ENCODE peak calls at places on chromosome 17, in ten cellular contexts. Z is mammary epithelial cell, G is cardiac muscle cell, E is esophagus muscularis mucosa, Y is left ventricle myocardium inferior, X is mucosa of descending colon, W is right lobe of liver, Q is IMR-90, K is DND-41, C is neural progenitor cell. L is an unnamed sample. For H3K36me3, the result is how much of the 10 kb centered on the place peaks cover.

GRCh38 chr17:73267648-73268537 is 6.2 kb upstream of the CPSF4L start:
- DNase-seq in Y (no peak), E (no peak), X (no peak), K (no peak), W (no peak), C (no peak), Q (no peak), Z (no peak), G (no peak), L (no peak)

GRCh38 chr17:11935734-11936406 is 61.4 kb downstream of the ZNF18 start:
- DNase-seq in W (no peak), K (peak), E (no peak), Y (peak), X (peak), G (peak), C (peak), Q (peak), Z (peak), L (peak)

GRCh38 chr17:71460943-71461342 is 659.9 kb upstream of the SOX9 start:
- DNase-seq in Y (no peak), Z (no peak), G (peak), E (no peak), C (peak), K (peak), W (no peak), Q (peak), X (peak), L (peak)

GRCh38 chr17:48624544-48625501 is 1.3 kb downstream of the HOXB9 start:
- DNase-seq in W (no peak), E (no peak), Z (no peak), G (no peak), Q (no peak), Y (no peak), K (no peak), X (peak), C (peak), L (peak)

GRCh38 chr17:45334231-45334630 is 17.4 kb upstream of the MAP3K14 start:
- DNase-seq in G (no peak), Z (no peak), E (peak), C (no peak), K (no peak), Y (no peak), Q (no peak), X (no peak), W (no peak), L (peak)

GRCh38 chr17:52106638-52107261 is 51.8 kb downstream of the CA10 start:
- DNase-seq in Z (peak), G (peak), Y (no peak), X (peak), K (peak), C (peak), E (no peak), W (peak), Q (no peak), L (peak)

GRCh38 chr17:82871056-82871775 is 31.4 kb upstream of the ZNF750 start:
- DNase-seq in Z (peak), Q (no peak), X (peak), Y (no peak), W (no peak), C (no peak), E (no peak), G (no peak), K (no peak), L (no peak)

GRCh38 chr17:65407017-65407416 is 154.4 kb downstream of the AXIN2 start:
- DNase-seq in K (no peak), G (peak), Q (no peak), E (no peak), Y (no peak), Z (no peak), W (no peak), C (no peak), X (no peak), L (no peak)

GRCh38 chr17:61127960-61128359 is 271.7 kb upstream of the TBX2 start:
- DNase-seq in K (no peak), W (no peak), C (no peak), G (no peak), E (no peak), X (no peak), Q (peak), Y (no peak), Z (no peak), L (no peak)

GRCh38 chr17:260031-260791 is 78.8 kb upstream of the DOC2B start:
- DNase-seq in G (no peak), W (peak), X (no peak), Q (no peak), K (no peak), Y (no peak), Z (no peak), E (no peak), C (no peak), L (no peak)

GRCh38 chr17:52255347-52255746 is 96.8 kb upstream of the CA10 start:
- DNase-seq in Q (no peak), Z (no peak), X (no peak), G (no peak), W (no peak), C (no peak), E (no peak), Y (no peak), K (no peak), L (no peak)

GRCh38 chr17:67046398-67046797 is 2.0 kb downstream of the CACNG1 start:
- DNase-seq in E (no peak), W (no peak), Q (no peak), K (no peak), Y (no peak), X (peak), G (no peak), C (no peak), Z (no peak), L (peak)

GRCh38 chr17:929547-929946 is 50.0 kb downstream of the NXN start:
- DNase-seq in K (no peak), Q (no peak), X (no peak), G (peak), W (no peak), C (no peak), Z (no peak), E (no peak), Y (no peak), L (no peak)

GRCh38 chr17:27976331-27976730 is 66.1 kb upstream of the NLK start:
- DNase-seq in E (no peak), W (no peak), Z (no peak), K (no peak), Q (no peak), G (no peak), X (no peak), Y (no peak), C (no peak), L (no peak)

GRCh38 chr17:66255527-66255971 is 26.3 kb upstream of the APOH start:
- DNase-seq in C (no peak), X (no peak), Q (no peak), Y (no peak), G (no peak), E (no peak), K (no peak), W (no peak), Z (no peak), L (no peak)

GRCh38 chr17:77741109-77741508 is 217.4 kb upstream of the TNRC6C start:
- DNase-seq in Y (no peak), K (no peak), W (no peak), E (no peak), G (no peak), Z (no peak), C (no peak), X (peak), Q (no peak), L (no peak)

GRCh38 chr17:8075081-8075480 is 12.4 kb downstream of the ALOX12B start:
- DNase-seq in W (no peak), Y (no peak), K (no peak), G (no peak), Z (no peak), C (no peak), Q (no peak), E (no peak), X (no peak), L (no peak)

GRCh38 chr17:48192321-48192731 is 84.8 kb downstream of the SNX11 start:
- DNase-seq in Y (no peak), G (no peak), E (no peak), C (no peak), Z (no peak), W (no peak), X (no peak), K (no peak), Q (no peak), L (no peak)

GRCh38 chr17:65015855-65016254 is 40.7 kb downstream of the GNA13 start:
- DNase-seq in Q (no peak), C (no peak), K (no peak), Y (no peak), X (no peak), W (no peak), Z (no peak), E (no peak), G (no peak), L (no peak)

GRCh38 chr17:69715656-69716055 is 301.2 kb downstream of the MAP2K6 start:
- DNase-seq in E (no peak), K (no peak), Y (no peak), W (no peak), G (no peak), C (no peak), Q (no peak), Z (no peak), X (no peak), L (no peak)

GRCh38 chr17:82320956-82321927 is 3.8 kb upstream of the CD7 start:
- DNase-seq in G (peak), Y (no peak), Z (no peak), X (no peak), C (peak), W (no peak), E (no peak), Q (no peak), K (peak), L (peak)

GRCh38 chr17:17560975-17561374 is 30.5 kb downstream of the PEMT start:
- DNase-seq in C (no peak), Y (no peak), E (no peak), W (no peak), X (no peak), G (no peak), Q (no peak), K (no peak), Z (no peak), L (no peak)

GRCh38 chr17:57679906-57680695 is 65.0 kb downstream of the CCDC182 start:
- DNase-seq in G (no peak), Y (no peak), Z (no peak), Q (no peak), E (peak), K (no peak), X (no peak), C (no peak), W (no peak), L (no peak)

GRCh38 chr17:6559753-6560215 is 3.4 kb upstream of the PITPNM3 start:
- DNase-seq in X (no peak), Z (no peak), K (no peak), C (no peak), E (no peak), G (no peak), Q (no peak), W (no peak), Y (no peak), L (no peak)

GRCh38 chr17:6557040-6557438 is 684 bp upstream of the PITPNM3 start:
- DNase-seq in Q (no peak), W (no peak), C (no peak), Y (no peak), X (peak), Z (no peak), G (no peak), K (no peak), E (no peak), L (no peak)

GRCh38 chr17:6560496-6560895 is 4.1 kb upstream of the PITPNM3 start:
- DNase-seq in X (no peak), Z (no peak), Q (no peak), E (no peak), Y (no peak), K (no peak), G (no peak), C (no peak), W (no peak), L (no peak)

GRCh38 chr17:6558276-6558675 is 1.9 kb upstream of the PITPNM3 start:
- DNase-seq in K (no peak), Q (no peak), W (no peak), C (no peak), Y (no peak), Z (no peak), G (no peak), E (no peak), X (peak), L (no peak)

GRCh38 chr17:6558932-6559752 is 2.8 kb upstream of the PITPNM3 start:
- DNase-seq in G (peak), E (no peak), C (no peak), X (peak), W (peak), K (no peak), Z (no peak), Y (no peak), Q (no peak), L (no peak)
- TF ChIP-seq CTCF in G (no peak), E (no peak), C (no peak), X (no peak), W (no peak), K (no peak), Z (no peak), Y (no peak), Q (no peak), L (no peak)

GRCh38 chr17:19712436-19713004 is 3.9 kb downstream of the SLC47A2 start:
- DNase-seq in X (no peak), W (no peak), Q (no peak), G (no peak), Z (no peak), Y (no peak), E (no peak), K (no peak), C (no peak), L (no peak)
- H3K36me3 ChIP-seq in X (under half), W (under half), Q (under half), G (under half), Z (under half), Y (under half), E (under half), K (under half), C (under half), L (under half)

GRCh38 chr17:40562841-40563370 is 2.4 kb downstream of the CCR7 start:
- DNase-seq in X (no peak), G (no peak), W (no peak), C (no peak), Z (no peak), Q (no peak), E (peak), K (no peak), Y (no peak), L (no peak)

GRCh38 chr17:40566027-40566426 is 755 bp upstream of the CCR7 start:
- DNase-seq in G (no peak), K (no peak), W (no peak), Z (no peak), E (peak), Y (no peak), Q (no peak), X (no peak), C (no peak), L (no peak)

GRCh38 chr17:40564883-40565744 is at the start of gene CCR7:
- DNase-seq in Z (no peak), E (peak), C (no peak), Y (no peak), X (no peak), W (no peak), G (no peak), Q (no peak), K (peak), L (peak)

GRCh38 chr17:40563371-40564052 is 1.8 kb downstream of the CCR7 start:
- DNase-seq in K (no peak), Y (no peak), W (no peak), C (no peak), Q (no peak), E (peak), G (no peak), X (no peak), Z (no peak), L (no peak)

GRCh38 chr17:40564195-40564882 is 933 bp downstream of the CCR7 start:
- DNase-seq in E (peak), C (no peak), Q (no peak), G (no peak), Y (no peak), K (no peak), W (no peak), Z (no peak), X (no peak), L (no peak)
- H3K4me3 ChIP-seq in E (no peak), C (no peak), Q (no peak), G (no peak), Y (no peak), K (no peak), W (no peak), Z (no peak), X (no peak), L (no peak)

DNA sequence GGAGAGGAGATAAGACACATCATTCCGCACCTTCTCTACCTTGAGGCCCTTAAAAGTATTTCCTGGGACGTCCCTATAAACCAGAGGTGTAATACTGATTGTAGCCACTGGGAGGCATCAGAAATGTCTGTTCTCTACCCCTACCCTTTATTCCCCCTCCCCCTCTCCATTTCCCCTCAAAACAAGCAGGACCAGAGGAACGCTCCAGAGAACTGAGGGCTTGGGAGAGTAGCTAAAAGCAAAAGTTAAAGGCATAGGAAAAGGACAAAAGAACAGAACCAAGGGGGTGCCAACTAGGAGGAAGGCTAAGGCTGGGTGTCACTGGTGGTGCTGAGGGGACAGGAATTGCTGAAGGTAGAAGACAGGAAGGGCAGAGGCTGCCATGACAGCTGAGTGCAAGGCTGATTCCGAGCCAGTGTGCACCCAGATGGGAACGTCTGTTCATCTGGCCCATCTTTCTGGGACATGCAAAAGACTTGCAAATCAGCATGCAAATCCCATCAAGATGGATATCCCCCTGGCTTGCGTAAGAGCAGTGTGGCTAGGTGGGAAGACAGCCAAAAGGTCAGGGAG is 6.7 kb downstream of the CAMTA2 start:
- DNase-seq in Q (peak), X (no peak), G (peak), K (peak), W (no peak), C (peak), Z (no peak), E (no peak), Y (no peak), L (no peak)
- TF ChIP-seq CTCF in Q (peak), X (no peak), G (peak), K (peak), W (peak), C (peak), Z (peak), E (peak), Y (peak), L (peak)

DNA sequence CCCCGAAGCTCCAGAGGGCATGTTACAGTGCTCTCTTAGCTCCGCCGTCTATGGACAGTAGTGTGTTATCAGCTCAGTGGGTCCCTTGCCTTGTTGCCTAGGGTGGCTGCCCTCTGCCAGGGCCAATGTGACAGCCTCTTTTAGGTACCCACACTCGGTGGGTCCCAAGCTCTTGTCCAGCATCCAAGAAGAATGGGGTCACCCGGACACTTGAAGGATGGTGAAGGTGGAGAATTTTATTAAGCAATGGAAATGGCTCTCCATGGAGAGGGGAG is 57.0 kb downstream of the RNF213 start:
- DNase-seq in E (no peak), Z (no peak), W (no peak), Y (no peak), C (no peak), Q (no peak), X (no peak), G (no peak), K (no peak), L (no peak)
- H3K36me3 ChIP-seq in E (half or more), Z (under half), W (under half), Y (half or more), C (under half), Q (half or more), X (under half), G (under half), K (half or more), L (under half)

GRCh38 chr17:29279397-29280070 is 14.4 kb downstream of the NUFIP2 start:
- DNase-seq in W (no peak), C (no peak), G (no peak), K (no peak), Q (no peak), X (no peak), Z (no peak), E (no peak), Y (no peak), L (no peak)
- H3K4me3 ChIP-seq in W (no peak), C (no peak), G (no peak), K (no peak), Q (no peak), X (no peak), Z (no peak), E (no peak), Y (no peak), L (no peak)

DNA sequence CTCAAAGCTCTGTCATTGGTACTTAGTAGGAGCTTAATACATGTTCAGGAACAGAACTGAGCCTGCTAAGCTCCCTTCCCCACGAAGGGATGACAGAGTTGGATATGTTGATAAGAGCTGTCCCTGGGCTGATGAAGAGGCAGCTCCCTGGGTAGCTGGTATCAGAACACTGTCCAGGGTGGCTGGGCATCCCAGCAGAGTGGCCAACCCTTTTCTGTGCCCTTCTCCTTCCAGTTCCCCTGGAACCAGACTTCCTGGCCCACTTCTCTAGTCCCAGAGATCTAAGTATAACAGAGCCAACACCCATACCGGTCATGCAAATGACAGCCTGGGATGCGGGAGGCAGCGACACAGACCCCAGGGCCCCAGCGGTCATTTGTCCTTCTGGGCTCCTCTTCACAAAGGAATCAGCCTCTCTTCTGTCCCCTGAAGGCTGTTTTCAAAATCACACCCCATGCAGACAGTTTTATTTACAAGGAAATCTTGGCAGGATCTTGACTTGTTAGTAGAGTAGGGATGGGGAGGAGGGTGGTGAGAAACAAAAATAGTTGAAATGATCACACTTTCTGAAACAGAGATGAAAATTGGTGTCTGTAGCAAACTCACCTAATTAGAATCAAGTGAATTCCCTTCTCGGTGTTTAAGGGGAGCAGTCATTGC is 1.4 kb upstream of the RHBDL3 start:
- DNase-seq in Y (no peak), E (no peak), W (no peak), Z (no peak), Q (no peak), G (no peak), X (no peak), C (peak), K (no peak), L (no peak)
- TF ChIP-seq CTCF in Y (no peak), E (no peak), W (no peak), Z (no peak), Q (no peak), G (peak), X (no peak), C (peak), K (no peak), L (no peak)

L was measured in transverse colon.